ENCODE peak calls at places on chromosomes 5 and 9, in five cellular contexts. One of them, this sample, is unnamed.
A peak's percentile ranks its signal among the peaks of the same experiment; 100 is the strongest.

GRCh38 chr5:37721447-37721871 is 118.4 kb downstream of the GDNF start:
- DNase-seq in adrenal gland: no peak
- DNase-seq in H1: no peak
- DNase-seq in endodermal cell: no peak
- DNase-seq in spleen: no peak
- DNase-seq in this sample: peak; percentile 81

GRCh38 chr9:90827181-90827866 is 25.7 kb downstream of the SYK start:
- DNase-seq in adrenal gland: no peak
- DNase-seq in H1: peak; percentile 28
- DNase-seq in endodermal cell: no peak
- DNase-seq in spleen: no peak
- DNase-seq in this sample: no peak

GRCh38 chr5:83494102-83494620 is 22.6 kb downstream of the VCAN start:
- DNase-seq in adrenal gland: no peak
- DNase-seq in H1: no peak
- DNase-seq in endodermal cell: no peak
- DNase-seq in spleen: no peak
- DNase-seq in this sample: no peak

GRCh38 chr5:57784106-57784505 is 301.5 kb upstream of the ACTBL2 start:
- DNase-seq in adrenal gland: no peak
- DNase-seq in H1: no peak
- DNase-seq in endodermal cell: no peak
- DNase-seq in spleen: no peak
- DNase-seq in this sample: no peak

GRCh38 chr5:7250004-7250403 is 145.9 kb upstream of the ADCY2 start:
- DNase-seq in adrenal gland: no peak
- DNase-seq in H1: no peak
- DNase-seq in endodermal cell: no peak
- DNase-seq in spleen: no peak
- DNase-seq in this sample: no peak

GRCh38 chr5:31049933-31050704 is 143.4 kb upstream of the CDH6 start:
- DNase-seq in adrenal gland: no peak
- DNase-seq in H1: no peak
- DNase-seq in endodermal cell: no peak
- DNase-seq in spleen: no peak
- DNase-seq in this sample: no peak

GRCh38 chr9:114691046-114691955 is 9.3 kb upstream of the TEX48 start:
- DNase-seq in adrenal gland: no peak
- DNase-seq in H1: no peak
- DNase-seq in endodermal cell: no peak
- DNase-seq in spleen: no peak
- DNase-seq in this sample: peak; percentile 89

GRCh38 chr9:87255437-87256155 is 242.1 kb upstream of the DAPK1 start:
- DNase-seq in adrenal gland: no peak
- DNase-seq in H1: no peak
- DNase-seq in endodermal cell: no peak
- DNase-seq in spleen: no peak
- DNase-seq in this sample: no peak

GRCh38 chr9:21709464-21710058 is 92.9 kb upstream of the MTAP start:
- DNase-seq in adrenal gland: peak; percentile 59
- DNase-seq in H1: peak; percentile 84
- DNase-seq in endodermal cell: peak; percentile 90
- DNase-seq in spleen: no peak
- DNase-seq in this sample: no peak

GRCh38 chr9:16450578-16450977 is 419.9 kb downstream of the BNC2 start:
- DNase-seq in adrenal gland: no peak
- DNase-seq in H1: no peak
- DNase-seq in endodermal cell: no peak
- DNase-seq in spleen: no peak
- DNase-seq in this sample: no peak

GRCh38 chr5:79990205-79990597 is 861 bp downstream of the MTX3 start:
- DNase-seq in adrenal gland: no peak
- DNase-seq in H1: no peak
- DNase-seq in endodermal cell: no peak
- DNase-seq in spleen: no peak
- DNase-seq in this sample: no peak

GRCh38 chr9:92564479-92564878 is 28.7 kb upstream of the ECM2 start:
- DNase-seq in adrenal gland: no peak
- DNase-seq in H1: no peak
- DNase-seq in endodermal cell: no peak
- DNase-seq in spleen: no peak
- DNase-seq in this sample: no peak

GRCh38 chr9:77589046-77589795 is 58.9 kb downstream of the GNA14 start:
- DNase-seq in adrenal gland: no peak
- DNase-seq in H1: no peak
- DNase-seq in endodermal cell: no peak
- DNase-seq in spleen: no peak
- DNase-seq in this sample: no peak

GRCh38 chr5:29054282-29054681 is 2015.9 kb upstream of the CDH9 start:
- DNase-seq in adrenal gland: no peak
- DNase-seq in H1: no peak
- DNase-seq in endodermal cell: no peak
- DNase-seq in spleen: no peak
- DNase-seq in this sample: no peak

GRCh38 chr5:16894236-16895057 is 41.6 kb downstream of the MYO10 start:
- DNase-seq in adrenal gland: no peak
- DNase-seq in H1: no peak
- DNase-seq in endodermal cell: peak; percentile 62
- DNase-seq in spleen: no peak
- DNase-seq in this sample: peak; percentile 86

GRCh38 chr9:30235068-30235467 is 2149.4 kb upstream of the ACO1 start:
- DNase-seq in adrenal gland: no peak
- DNase-seq in H1: no peak
- DNase-seq in endodermal cell: peak; percentile 51
- DNase-seq in spleen: no peak
- DNase-seq in this sample: no peak

GRCh38 chr5:101364469-101364868 is 461.4 kb upstream of the ST8SIA4 start:
- DNase-seq in adrenal gland: peak; percentile 68
- DNase-seq in H1: no peak
- DNase-seq in endodermal cell: no peak
- DNase-seq in spleen: no peak
- DNase-seq in this sample: no peak

GRCh38 chr9:17580119-17580518 is 1.3 kb downstream of the SH3GL2 start:
- DNase-seq in adrenal gland: no peak
- DNase-seq in H1: no peak
- DNase-seq in endodermal cell: no peak
- DNase-seq in spleen: no peak
- DNase-seq in this sample: no peak
- H3K27me3 ChIP-seq in adrenal gland: peaks cover 42% of the 10 kb centered on the region
- H3K27me3 ChIP-seq in H1: peaks cover 37% of the 10 kb centered on the region
- H3K27me3 ChIP-seq in endodermal cell: peaks cover 62% of the 10 kb centered on the region
- H3K27me3 ChIP-seq in spleen: peaks cover 44% of the 10 kb centered on the region
- H3K27me3 ChIP-seq in this sample: peaks cover 30% of the 10 kb centered on the region

GRCh38 chr9:127183814-127184582 is 61.6 kb upstream of the ANGPTL2 start:
- DNase-seq in adrenal gland: no peak
- DNase-seq in H1: no peak
- DNase-seq in endodermal cell: no peak
- DNase-seq in spleen: peak; percentile 72
- DNase-seq in this sample: no peak
- H3K27ac ChIP-seq in adrenal gland: no peak overlapping the region
- H3K27ac ChIP-seq in H1: no peak overlapping the region
- H3K27ac ChIP-seq in endodermal cell: no peak overlapping the region
- H3K27ac ChIP-seq in spleen: no peak overlapping the region
- H3K27ac ChIP-seq in this sample: no peak overlapping the region

GRCh38 chr5:180209137-180209581 is at the start of gene RASGEF1C:
- DNase-seq in adrenal gland: peak; percentile 58
- DNase-seq in H1: peak; percentile 82
- DNase-seq in endodermal cell: peak; percentile 87
- DNase-seq in spleen: peak; percentile 87
- DNase-seq in this sample: no peak

GRCh38 chr5:180207593-180207992 is 1.4 kb downstream of the RASGEF1C start:
- DNase-seq in adrenal gland: no peak
- DNase-seq in H1: peak; percentile 59
- DNase-seq in endodermal cell: peak; percentile 71
- DNase-seq in spleen: peak; percentile 48
- DNase-seq in this sample: peak; percentile 39

GRCh38 chr5:180208038-180208434 is 975 bp downstream of the RASGEF1C start:
- DNase-seq in adrenal gland: no peak
- DNase-seq in H1: no peak
- DNase-seq in endodermal cell: no peak
- DNase-seq in spleen: no peak
- DNase-seq in this sample: no peak

GRCh38 chr5:180206993-180207392 is 2.0 kb downstream of the RASGEF1C start:
- DNase-seq in adrenal gland: no peak
- DNase-seq in H1: no peak
- DNase-seq in endodermal cell: no peak
- DNase-seq in spleen: no peak
- DNase-seq in this sample: no peak

DNA sequence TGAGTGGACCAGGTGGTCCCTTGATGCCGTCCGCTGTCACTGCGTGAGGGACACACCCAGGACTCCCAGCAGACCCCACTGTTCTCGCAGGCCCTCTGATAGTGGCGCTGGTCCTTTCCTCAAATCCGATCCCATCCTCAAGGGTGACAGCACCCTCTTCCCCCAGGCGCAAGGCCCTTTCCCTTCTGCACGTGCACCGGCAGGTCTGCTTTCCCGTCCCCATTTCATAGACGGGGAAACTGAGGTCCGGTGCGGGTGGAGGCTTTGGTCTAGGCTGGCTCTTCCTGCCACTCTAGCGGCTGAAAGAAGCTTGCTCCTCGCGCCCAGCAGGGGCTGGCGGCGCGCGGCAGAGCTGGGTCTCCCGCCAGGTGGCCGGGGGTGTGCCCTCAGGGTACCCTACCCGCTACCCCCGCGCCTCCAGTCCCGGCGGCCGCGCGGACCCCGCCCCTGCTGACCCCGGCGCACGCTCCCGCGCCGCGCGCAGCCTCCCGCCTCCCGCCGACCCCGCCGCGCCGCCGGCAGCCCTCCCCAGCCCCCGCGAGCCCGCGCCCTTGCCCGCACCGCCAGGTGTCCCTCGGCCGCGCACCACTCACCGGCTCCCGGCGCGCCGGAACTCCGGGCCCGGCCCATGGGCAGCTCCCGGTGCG is 453 bp downstream of the RASGEF1C start:
- DNase-seq in adrenal gland: no peak
- DNase-seq in H1: peak; percentile 67
- DNase-seq in endodermal cell: peak; percentile 77
- DNase-seq in spleen: peak; percentile 33
- DNase-seq in this sample: no peak
- H3K4me3 ChIP-seq in adrenal gland: no peak overlapping the region
- H3K4me3 ChIP-seq in H1: no peak overlapping the region
- H3K4me3 ChIP-seq in endodermal cell: peak overlapping the region; percentile 74
- H3K4me3 ChIP-seq in spleen: no peak overlapping the region
- H3K4me3 ChIP-seq in this sample: peak overlapping the region; percentile 28

DNA sequence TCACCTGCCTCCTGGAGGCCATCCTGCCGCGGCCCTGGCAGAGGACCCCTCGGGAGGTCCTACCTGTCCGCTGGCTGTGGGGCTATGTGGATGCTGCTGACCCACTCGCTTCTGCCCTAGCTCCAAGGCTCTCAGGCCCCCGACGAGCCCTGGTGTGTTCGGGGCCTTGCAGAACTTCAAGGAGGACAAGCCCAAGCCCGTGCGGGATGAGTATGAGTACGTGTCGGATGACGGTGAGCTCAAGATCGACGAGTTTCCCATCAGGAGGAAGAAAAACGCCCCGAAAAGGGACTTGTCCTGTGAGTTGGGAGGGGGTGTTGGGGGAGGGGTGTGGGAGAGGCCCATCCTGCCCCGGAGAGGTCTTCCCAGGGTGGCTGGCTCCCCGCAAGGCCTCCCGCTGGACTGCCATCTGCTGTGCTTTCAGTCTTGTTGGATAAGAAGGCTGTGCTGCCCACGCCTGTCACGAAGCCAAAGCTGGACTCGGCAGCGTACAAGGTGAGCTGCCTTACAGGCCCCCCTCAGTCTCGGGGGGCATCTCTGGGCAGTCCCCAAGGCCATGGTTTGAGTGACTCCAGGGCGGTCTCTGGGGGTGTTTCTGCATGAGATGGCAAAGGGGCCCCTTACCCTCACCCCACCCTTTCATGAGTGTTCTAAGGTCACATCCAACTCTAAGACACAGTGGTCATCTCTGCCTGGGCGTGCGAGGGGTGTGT is 89.3 kb downstream of the PHF2 start:
- DNase-seq in adrenal gland: peak; percentile 11
- DNase-seq in H1: no peak
- DNase-seq in endodermal cell: peak; percentile 34
- DNase-seq in spleen: peak; percentile 71
- DNase-seq in this sample: peak; percentile 37
- H3K27me3 ChIP-seq in adrenal gland: no peaks in the 10 kb centered on the region
- H3K27me3 ChIP-seq in H1: no peaks in the 10 kb centered on the region
- H3K27me3 ChIP-seq in endodermal cell: no peaks in the 10 kb centered on the region
- H3K27me3 ChIP-seq in spleen: no peaks in the 10 kb centered on the region
- H3K27me3 ChIP-seq in this sample: no peaks in the 10 kb centered on the region

GRCh38 chr9:82560036-82560435 is 502.9 kb downstream of the RASEF start:
- DNase-seq in adrenal gland: no peak
- DNase-seq in H1: no peak
- DNase-seq in endodermal cell: no peak
- DNase-seq in spleen: no peak
- DNase-seq in this sample: no peak
- H3K27ac ChIP-seq in adrenal gland: no peak overlapping the region
- H3K27ac ChIP-seq in H1: no peak overlapping the region
- H3K27ac ChIP-seq in endodermal cell: no peak overlapping the region
- H3K27ac ChIP-seq in spleen: no peak overlapping the region
- H3K27ac ChIP-seq in this sample: no peak overlapping the region

GRCh38 chr9:127447416-127448111 is 3.6 kb downstream of the RPL12 start:
- DNase-seq in adrenal gland: no peak
- DNase-seq in H1: no peak
- DNase-seq in endodermal cell: peak; percentile 50
- DNase-seq in spleen: no peak
- DNase-seq in this sample: no peak
- H3K4me3 ChIP-seq in adrenal gland: no peak overlapping the region
- H3K4me3 ChIP-seq in H1: no peak overlapping the region
- H3K4me3 ChIP-seq in endodermal cell: peak overlapping the region; percentile 97
- H3K4me3 ChIP-seq in spleen: no peak overlapping the region
- H3K4me3 ChIP-seq in this sample: no peak overlapping the region

GRCh38 chr9:37002036-37002412 is 32.0 kb downstream of the PAX5 start:
- DNase-seq in adrenal gland: no peak
- DNase-seq in H1: no peak
- DNase-seq in endodermal cell: no peak
- DNase-seq in spleen: no peak
- DNase-seq in this sample: no peak

GRCh38 chr9:37002413-37003217 is 31.5 kb downstream of the PAX5 start:
- DNase-seq in adrenal gland: no peak
- DNase-seq in H1: no peak
- DNase-seq in endodermal cell: peak; percentile 63
- DNase-seq in spleen: peak; percentile 88
- DNase-seq in this sample: no peak

GRCh38 chr9:37005517-37006140 is 28.4 kb downstream of the PAX5 start:
- DNase-seq in adrenal gland: no peak
- DNase-seq in H1: no peak
- DNase-seq in endodermal cell: no peak
- DNase-seq in spleen: peak; percentile 62
- DNase-seq in this sample: no peak

GRCh38 chr9:37007295-37007694 is 26.8 kb downstream of the PAX5 start:
- DNase-seq in adrenal gland: no peak
- DNase-seq in H1: no peak
- DNase-seq in endodermal cell: no peak
- DNase-seq in spleen: peak; percentile 41
- DNase-seq in this sample: no peak

DNA sequence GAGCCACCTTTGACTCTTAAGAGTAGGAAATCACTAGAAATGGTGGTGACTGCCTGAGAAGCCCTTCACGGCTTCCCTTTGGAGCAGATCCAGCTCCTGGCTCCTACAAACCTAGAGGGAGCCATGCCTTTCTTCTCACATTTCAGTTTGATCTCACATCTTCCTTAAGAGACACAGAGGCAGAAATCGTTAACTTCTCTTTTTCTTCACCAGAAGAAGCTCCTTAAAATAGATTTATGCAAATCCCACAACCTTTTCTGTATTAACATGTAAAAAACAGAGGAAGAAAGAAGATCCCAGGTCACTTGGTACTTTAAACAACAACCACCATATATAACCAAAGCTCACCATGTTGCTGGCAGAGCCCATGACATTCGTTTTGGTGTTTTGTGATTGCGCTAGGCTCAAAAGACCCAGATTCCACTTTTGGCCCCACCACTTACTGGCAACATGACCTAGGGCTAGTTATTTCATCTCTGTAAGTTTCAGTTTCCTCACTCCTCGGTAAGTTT is 29.6 kb downstream of the PAX5 start:
- DNase-seq in adrenal gland: no peak
- DNase-seq in H1: no peak
- DNase-seq in endodermal cell: no peak
- DNase-seq in spleen: no peak
- DNase-seq in this sample: no peak
- H3K27me3 ChIP-seq in adrenal gland: peaks cover 48% of the 10 kb centered on the region
- H3K27me3 ChIP-seq in H1: peaks cover 52% of the 10 kb centered on the region
- H3K27me3 ChIP-seq in endodermal cell: peaks cover 87% of the 10 kb centered on the region
- H3K27me3 ChIP-seq in spleen: peaks cover 30% of the 10 kb centered on the region
- H3K27me3 ChIP-seq in this sample: peaks cover 68% of the 10 kb centered on the region